ENCODE peak calls at places on chromosome 6, in seven cellular contexts. Z, T, B, Y, X, W and O are unnamed samples.
A peak's percentile ranks its signal among the peaks of the same experiment; 100 is the strongest.

GRCh38 chr6:134035823-134036296 is 16.6 kb downstream of the SLC2A12 start:
- DNase-seq in Z (no peak), T (peak; percentile 44), B (no peak), Y (no peak), X (no peak), W (peak; percentile 35), O (no peak)

GRCh38 chr6:99559056-99559455 is 9.4 kb downstream of the CCNC start:
- DNase-seq in Z (no peak), T (no peak), B (no peak), Y (no peak), X (no peak), W (no peak), O (no peak)

GRCh38 chr6:83590413-83590812 is 78.1 kb downstream of the PRSS35 start:
- DNase-seq in Z (no peak), T (no peak), B (no peak), Y (no peak), X (no peak), W (peak; percentile 77), O (no peak)

GRCh38 chr6:139376604-139377218 is 2.3 kb upstream of the CITED2 start:
- DNase-seq in Z (no peak), T (peak; percentile 45), B (no peak), Y (no peak), X (no peak), W (peak; percentile 74), O (no peak)

GRCh38 chr6:35638679-35639078 is 50.0 kb downstream of the FKBP5 start:
- DNase-seq in Z (no peak), T (no peak), B (no peak), Y (no peak), X (no peak), W (no peak), O (no peak)

GRCh38 chr6:80637312-80637711 is 530.8 kb downstream of the BCKDHB start:
- DNase-seq in Z (no peak), T (no peak), B (no peak), Y (no peak), X (no peak), W (peak; percentile 38), O (no peak)

GRCh38 chr6:108203189-108204119 is 37.6 kb downstream of the NR2E1 start:
- DNase-seq in Z (no peak), T (no peak), B (no peak), Y (no peak), X (no peak), W (no peak), O (no peak)

GRCh38 chr6:5031150-5031549 is 27.3 kb upstream of the RPP40 start:
- DNase-seq in Z (no peak), T (no peak), B (no peak), Y (no peak), X (no peak), W (no peak), O (no peak)

GRCh38 chr6:111540971-111541719 is 58.1 kb upstream of the REV3L start:
- DNase-seq in Z (no peak), T (no peak), B (no peak), Y (no peak), X (no peak), W (no peak), O (no peak)

GRCh38 chr6:135179920-135180457 is 1.1 kb upstream of the MYB start:
- DNase-seq in Z (no peak), T (no peak), B (peak; percentile 46), Y (no peak), X (no peak), W (peak; percentile 45), O (no peak)

GRCh38 chr6:18536693-18537092 is 149.5 kb downstream of the RNF144B start:
- DNase-seq in Z (no peak), T (no peak), B (no peak), Y (no peak), X (no peak), W (no peak), O (no peak)

GRCh38 chr6:41780623-41781301 is at the start of gene PRICKLE4:
- DNase-seq in Z (no peak), T (no peak), B (no peak), Y (peak; percentile 83), X (no peak), W (peak; percentile 34), O (no peak)

GRCh38 chr6:7440476-7440875 is 50.9 kb downstream of the RIOK1 start:
- DNase-seq in Z (no peak), T (no peak), B (no peak), Y (no peak), X (no peak), W (no peak), O (no peak)

GRCh38 chr6:128438311-128438916 is 82.0 kb downstream of the PTPRK start:
- DNase-seq in Z (no peak), T (no peak), B (no peak), Y (peak; percentile 40), X (no peak), W (peak; percentile 28), O (no peak)

GRCh38 chr6:33668914-33669313 is 42.6 kb downstream of the UQCC2 start:
- DNase-seq in Z (no peak), T (peak; percentile 70), B (peak; percentile 16), Y (peak; percentile 50), X (no peak), W (no peak), O (no peak)

GRCh38 chr6:124234806-124235205 is 431.1 kb downstream of the NKAIN2 start:
- DNase-seq in Z (no peak), T (no peak), B (no peak), Y (no peak), X (no peak), W (no peak), O (no peak)

GRCh38 chr6:48986803-48987202 is 476.2 kb downstream of the MMUT start:
- DNase-seq in Z (no peak), T (no peak), B (no peak), Y (no peak), X (no peak), W (peak; percentile 7), O (no peak)

GRCh38 chr6:30378290-30378937 is 33.5 kb downstream of the RPP21 start:
- DNase-seq in Z (no peak), T (peak; percentile 78), B (no peak), Y (no peak), X (no peak), W (peak; percentile 17), O (no peak)

GRCh38 chr6:131765081-131765852 is 42.6 kb upstream of the ENPP1 start:
- DNase-seq in Z (no peak), T (no peak), B (no peak), Y (no peak), X (no peak), W (peak; percentile 81), O (no peak)

GRCh38 chr6:146709036-146709622 is 110.4 kb downstream of the ADGB start:
- DNase-seq in Z (no peak), T (peak; percentile 26), B (no peak), Y (no peak), X (no peak), W (no peak), O (no peak)